ENCODE peak calls at places on chromosomes 1 and 21, in five cellular contexts. V is HCT116, A is GM12878, H is HepG2, C is H1. E is an unnamed sample.
A peak's percentile ranks its signal among the peaks of the same experiment; 100 is the strongest.

GRCh38 chr1:13706058-13706457 is 6.1 kb downstream of the PRDM2 start:
- DNase-seq in V (no peak), A (no peak), H (no peak), C (no peak), E (no peak)

GRCh38 chr1:170711682-170712081 is 47.8 kb downstream of the PRRX1 start:
- DNase-seq in V (no peak), A (no peak), H (no peak), C (no peak), E (no peak)

GRCh38 chr21:14403681-14404318 is 20.9 kb upstream of the HSPA13 start:
- DNase-seq in V (peak; percentile 13), A (peak; percentile 9), H (peak; percentile 19), C (no peak), E (no peak)

GRCh38 chr1:236159704-236160539 is 17.6 kb downstream of the GPR137B start:
- DNase-seq in V (no peak), A (peak; percentile 93), H (peak; percentile 36), C (no peak), E (no peak)

GRCh38 chr1:30755334-30755733 is 2.2 kb downstream of the LAPTM5 start:
- DNase-seq in V (no peak), A (no peak), H (no peak), C (no peak), E (no peak)

GRCh38 chr1:223531742-223532341 is 133.7 kb downstream of the CAPN8 start:
- DNase-seq in V (peak; percentile 56), A (no peak), H (peak; percentile 41), C (peak; percentile 90), E (peak; percentile 81)

GRCh38 chr1:209854196-209854595 is 26.4 kb downstream of the UTP25 start:
- DNase-seq in V (no peak), A (no peak), H (no peak), C (no peak), E (no peak)

GRCh38 chr1:98210064-98210463 is 289.2 kb upstream of the DPYD start:
- DNase-seq in V (no peak), A (no peak), H (peak; percentile 13), C (no peak), E (no peak)

GRCh38 chr21:41684381-41685245 is 82.2 kb downstream of the RIPK4 start:
- DNase-seq in V (no peak), A (no peak), H (peak; percentile 24), C (no peak), E (no peak)

GRCh38 chr1:8182034-8182761 is 135.7 kb upstream of the SLC45A1 start:
- DNase-seq in V (peak; percentile 96), A (peak; percentile 87), H (peak; percentile 85), C (no peak), E (peak; percentile 29)

GRCh38 chr1:98260839-98261238 is 340.0 kb upstream of the DPYD start:
- DNase-seq in V (no peak), A (no peak), H (peak; percentile 3), C (no peak), E (no peak)

GRCh38 chr1:172906778-172907592 is 143.8 kb downstream of the TNFSF18 start:
- DNase-seq in V (peak; percentile 73), A (no peak), H (no peak), C (no peak), E (no peak)

GRCh38 chr1:200525167-200526123 is 95.1 kb downstream of the KIF14 start:
- DNase-seq in V (no peak), A (no peak), H (no peak), C (no peak), E (no peak)

GRCh38 chr1:92087542-92087941 is 7.4 kb downstream of the BTBD8 start:
- DNase-seq in V (no peak), A (no peak), H (no peak), C (no peak), E (no peak)

GRCh38 chr1:189499736-189500135 is 977.9 kb downstream of the BRINP3 start:
- DNase-seq in V (no peak), A (no peak), H (no peak), C (no peak), E (no peak)

GRCh38 chr1:2074316-2074855 is 24.2 kb downstream of the PRKCZ start:
- DNase-seq in V (no peak), A (no peak), H (no peak), C (no peak), E (no peak)

GRCh38 chr1:186605762-186606350 is 74.4 kb downstream of the PTGS2 start:
- DNase-seq in V (peak; percentile 56), A (no peak), H (peak; percentile 23), C (peak; percentile 63), E (peak; percentile 82)
- TF ChIP-seq JUND in V (no peak), A (no peak), H (no peak), C (no peak), E (no peak)

DNA sequence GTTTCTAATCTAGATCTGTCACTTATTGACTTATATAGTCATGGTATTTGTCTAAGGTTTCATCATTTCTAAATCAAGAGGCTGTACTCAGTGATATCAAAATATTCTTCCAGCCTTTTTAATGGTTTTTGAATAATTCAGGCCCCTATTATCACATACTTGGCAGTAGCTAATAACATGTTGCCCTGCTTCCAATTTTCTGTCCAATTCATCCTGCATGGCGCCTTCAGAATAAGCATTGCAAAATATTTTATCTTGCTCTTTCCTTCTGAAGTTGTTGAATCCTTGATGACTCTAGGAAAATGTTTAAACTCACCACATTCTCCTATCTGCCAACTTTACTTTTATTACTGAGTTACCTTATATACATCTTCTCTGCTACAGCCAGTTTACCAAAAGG is 517.2 kb upstream of the B3GALT2 start:
- DNase-seq in V (no peak), A (no peak), H (no peak), C (no peak), E (no peak)
- TF ChIP-seq JUND in V (no peak), A (no peak), H (no peak), C (no peak), E (no peak)

DNA sequence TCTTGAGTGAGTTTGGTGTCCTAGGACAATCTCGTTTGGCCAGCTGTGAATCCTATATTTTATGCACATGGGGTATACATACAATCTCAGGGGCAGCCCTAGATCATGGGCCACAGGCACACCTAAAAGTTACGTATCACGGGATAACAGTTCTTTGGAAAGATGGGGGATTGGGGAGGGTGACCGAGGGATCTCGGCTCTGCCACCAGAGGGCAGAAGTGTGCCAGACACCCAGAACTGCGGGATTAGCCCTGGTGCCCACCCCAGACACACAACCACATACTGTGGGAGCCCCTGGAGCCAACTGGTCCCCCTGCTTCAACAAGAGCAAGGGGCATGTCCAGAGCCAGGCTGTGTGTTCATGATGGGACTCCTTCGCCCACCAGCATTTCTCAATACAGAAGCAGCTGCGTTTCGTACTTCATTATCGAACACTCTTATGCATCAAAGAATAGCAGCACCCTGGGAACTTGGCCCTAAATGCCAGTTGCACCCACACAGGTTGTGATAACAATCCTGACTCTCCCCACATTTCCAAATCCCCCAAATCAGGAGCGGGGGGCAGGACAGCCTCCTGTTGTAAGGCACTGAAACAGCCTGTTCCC is 37.4 kb downstream of the TMCO4 start:
- DNase-seq in V (no peak), A (no peak), H (peak; percentile 6), C (peak; percentile 84), E (peak; percentile 44)
- TF ChIP-seq JUND in V (no peak), A (no peak), H (no peak), C (no peak), E (no peak)

GRCh38 chr21:25809013-25809412 is 74.2 kb downstream of the GABPA start:
- DNase-seq in V (no peak), A (no peak), H (no peak), C (no peak), E (no peak)
- TF ChIP-seq JUND in V (no peak), A (no peak), H (no peak), C (no peak), E (no peak)

DNA sequence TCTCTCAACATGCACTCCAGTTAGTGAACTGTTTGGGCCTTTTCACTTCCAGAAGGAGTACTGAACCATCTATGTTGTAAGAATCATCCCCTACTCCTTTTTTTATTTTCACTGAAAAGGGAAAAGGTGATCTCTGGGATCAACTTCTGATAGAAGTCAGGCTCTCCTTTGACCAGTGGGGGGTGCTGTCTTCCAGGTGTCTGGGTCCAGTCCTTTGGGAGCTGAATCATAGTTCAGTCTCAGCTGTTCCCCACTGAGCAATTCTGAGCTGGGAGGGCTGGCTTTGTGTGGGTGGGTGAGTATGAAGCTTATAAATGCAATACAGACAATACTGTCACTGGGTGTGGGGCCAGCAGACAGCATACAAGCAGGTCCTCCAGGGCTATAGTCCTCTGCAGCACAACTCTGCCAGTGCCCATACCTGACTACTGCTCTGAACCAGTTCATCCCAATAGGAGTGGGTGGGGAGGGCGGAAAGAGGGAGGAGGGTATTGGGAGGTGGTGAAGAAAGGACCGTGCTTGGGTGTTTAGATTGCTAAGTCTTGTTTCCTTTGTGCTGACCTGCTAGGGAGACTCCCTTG is 12.5 kb upstream of the SARS1 start:
- DNase-seq in V (no peak), A (no peak), H (peak; percentile 49), C (peak; percentile 86), E (peak; percentile 23)
- TF ChIP-seq JUND in V (no peak), A (no peak), H (no peak), C (peak; percentile 49), E (no peak)

GRCh38 chr1:115955228-115955627 is 21.1 kb upstream of the SLC22A15 start:
- DNase-seq in V (no peak), A (no peak), H (no peak), C (no peak), E (no peak)

GRCh38 chr1:115954684-115955083 is 21.6 kb upstream of the SLC22A15 start:
- DNase-seq in V (no peak), A (no peak), H (no peak), C (no peak), E (no peak)

GRCh38 chr1:115951552-115951951 is 24.8 kb upstream of the SLC22A15 start:
- DNase-seq in V (no peak), A (no peak), H (no peak), C (no peak), E (no peak)

GRCh38 chr1:115952547-115952946 is 23.8 kb upstream of the SLC22A15 start:
- DNase-seq in V (no peak), A (no peak), H (no peak), C (no peak), E (no peak)

GRCh38 chr1:115953180-115953579 is 23.1 kb upstream of the SLC22A15 start:
- DNase-seq in V (no peak), A (no peak), H (no peak), C (no peak), E (no peak)
- TF ChIP-seq JUND in V (no peak), A (no peak), H (no peak), C (no peak), E (no peak)

GRCh38 chr1:35663434-35663833 is 22.1 kb upstream of the PSMB2 start:
- DNase-seq in V (no peak), A (no peak), H (no peak), C (no peak), E (no peak)

GRCh38 chr1:35661474-35661795 is 20.1 kb upstream of the PSMB2 start:
- DNase-seq in V (no peak), A (no peak), H (no peak), C (no peak), E (no peak)

DNA sequence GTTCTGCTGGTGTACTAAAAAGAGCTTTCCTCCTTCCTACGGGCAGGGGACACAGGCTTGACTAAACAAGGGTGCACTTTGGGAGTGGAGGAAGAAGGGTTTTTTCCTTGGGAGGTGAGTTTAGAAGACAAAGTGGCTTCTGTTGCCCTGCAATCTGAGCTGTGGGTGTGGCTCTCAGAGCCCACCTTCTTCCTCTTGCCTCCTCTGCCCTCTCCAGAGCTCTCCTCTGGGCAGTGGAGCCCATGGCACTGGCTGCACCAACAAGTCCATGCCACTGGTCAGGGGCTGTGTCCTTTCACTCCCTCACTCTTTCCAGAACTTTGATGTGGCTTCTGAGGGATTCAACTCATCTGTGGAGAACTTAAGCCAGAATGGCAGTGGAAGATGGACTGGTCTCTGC is 25.6 kb upstream of the PSMB2 start:
- DNase-seq in V (no peak), A (no peak), H (no peak), C (no peak), E (no peak)
- TF ChIP-seq JUND in V (no peak), A (no peak), H (no peak), C (no peak), E (no peak)

GRCh38 chr1:94729287-94729686 is 90.9 kb upstream of the SLC44A3 start:
- DNase-seq in V (no peak), A (no peak), H (no peak), C (no peak), E (no peak)
- TF ChIP-seq JUND in V (no peak), A (no peak), H (no peak), C (no peak), E (no peak)

E was measured in T47D.